ENCODE peak calls at places on chromosomes 11 and 22, in ten cellular contexts. H, F, Z, S, L, A, K, R, U and C are unnamed samples.

GRCh38 chr11:107695446-107695845 is 16.4 kb downstream of the SLN start:
- DNase-seq in L (peak), K (no peak), A (no peak), H (peak), Z (no peak), U (no peak), R (no peak), S (no peak), F (no peak), C (peak)

GRCh38 chr11:20125927-20126326 is 34.3 kb downstream of the DBX1 start:
- DNase-seq in H (peak), S (no peak), A (peak), Z (no peak), F (no peak), R (no peak), L (peak), U (no peak), K (no peak), C (peak)

GRCh38 chr22:21679383-21679782 is 13.6 kb downstream of the PPIL2 start:
- DNase-seq in R (no peak), Z (no peak), F (no peak), A (no peak), S (no peak), U (no peak), L (no peak), K (no peak), H (no peak), C (no peak)

GRCh38 chr11:86152006-86152862 is 83.3 kb upstream of the PICALM start:
- DNase-seq in H (no peak), U (no peak), Z (no peak), S (no peak), K (no peak), L (peak), F (no peak), A (peak), R (no peak), C (peak)

GRCh38 chr11:17693531-17693930 is 25.8 kb upstream of the MYOD1 start:
- DNase-seq in Z (no peak), K (no peak), S (no peak), R (no peak), H (no peak), L (no peak), U (no peak), F (no peak), A (no peak), C (no peak)

GRCh38 chr11:57792060-57792541 is 30.5 kb downstream of the CTNND1 start:
- DNase-seq in F (peak), K (peak), H (peak), U (no peak), R (no peak), S (peak), L (no peak), A (peak), Z (peak), C (peak)

GRCh38 chr11:119172513-119172912 is 4.0 kb downstream of the NLRX1 start:
- DNase-seq in R (no peak), A (no peak), S (no peak), Z (no peak), H (no peak), F (no peak), K (no peak), L (no peak), U (no peak), C (no peak)

GRCh38 chr11:45927332-45927683 is 4.9 kb downstream of the LARGE2 start:
- DNase-seq in H (no peak), F (no peak), L (no peak), A (no peak), Z (no peak), U (no peak), S (no peak), R (no peak), K (no peak), C (no peak)

GRCh38 chr11:2827792-2828191 is 57.8 kb downstream of the CDKN1C start:
- DNase-seq in H (no peak), S (no peak), Z (no peak), R (no peak), F (no peak), U (no peak), L (no peak), K (no peak), A (no peak), C (no peak)

GRCh38 chr22:39352301-39352867 is 2.6 kb downstream of the SYNGR1 start:
- DNase-seq in F (no peak), S (no peak), U (no peak), Z (no peak), R (no peak), L (no peak), A (no peak), K (no peak), H (no peak), C (no peak)

GRCh38 chr11:117931331-117931950 is 2.2 kb upstream of the TMPRSS13 start:
- DNase-seq in H (no peak), R (no peak), K (no peak), F (no peak), A (no peak), U (no peak), S (no peak), Z (no peak), L (no peak), C (no peak)

GRCh38 chr11:111730871-111731591 is 35.2 kb downstream of the PPP2R1B start:
- DNase-seq in F (no peak), S (no peak), K (no peak), U (no peak), R (no peak), L (peak), H (peak), A (peak), Z (no peak), C (no peak)

GRCh38 chr22:28607710-28608109 is 71.9 kb downstream of the TTC28 start:
- DNase-seq in R (no peak), A (no peak), L (no peak), S (no peak), Z (no peak), K (no peak), H (no peak), U (no peak), F (no peak), C (no peak)

GRCh38 chr11:72294566-72295395 is 50.8 kb upstream of the PHOX2A start:
- DNase-seq in F (no peak), L (no peak), A (no peak), R (no peak), K (no peak), H (no peak), U (no peak), Z (no peak), S (no peak), C (no peak)

GRCh38 chr11:12693485-12694181 is 19.4 kb downstream of the TEAD1 start:
- DNase-seq in R (no peak), Z (no peak), F (no peak), K (no peak), A (peak), L (peak), U (peak), S (no peak), H (peak), C (peak)

GRCh38 chr11:102007567-102008437 is 39.4 kb upstream of the CFAP300 start:
- DNase-seq in Z (no peak), A (peak), U (peak), K (peak), H (peak), L (peak), R (no peak), F (no peak), S (peak), C (peak)

GRCh38 chr11:2517016-2517385 is 72.2 kb downstream of the KCNQ1 start:
- DNase-seq in A (no peak), U (no peak), Z (no peak), H (no peak), F (no peak), S (no peak), L (no peak), K (no peak), R (no peak), C (no peak)

GRCh38 chr11:64041846-64042245 is 6.1 kb downstream of the FLRT1 start:
- DNase-seq in S (no peak), K (no peak), H (no peak), R (no peak), A (no peak), L (no peak), F (no peak), U (no peak), Z (no peak), C (no peak)

GRCh38 chr11:60910711-60911366 is 3.1 kb upstream of the TMEM109 start:
- DNase-seq in Z (no peak), F (no peak), L (no peak), S (no peak), A (no peak), H (no peak), U (no peak), R (no peak), K (no peak), C (no peak)

GRCh38 chr11:134939046-134939445 is 527.0 kb upstream of the B3GAT1 start:
- DNase-seq in Z (no peak), K (no peak), S (no peak), R (no peak), H (no peak), F (no peak), U (no peak), L (no peak), A (no peak), C (no peak)

GRCh38 chr22:35205141-35205775 is 52.0 kb upstream of the HMGXB4 start:
- DNase-seq in Z (no peak), H (no peak), R (peak), K (no peak), S (no peak), U (no peak), L (no peak), A (no peak), F (no peak), C (no peak)

GRCh38 chr11:27420722-27421572 is 51.6 kb downstream of the LGR4 start:
- DNase-seq in K (no peak), R (no peak), F (no peak), A (peak), L (no peak), S (no peak), H (no peak), Z (no peak), U (peak), C (no peak)

GRCh38 chr11:131674051-131674755 is 303.8 kb downstream of the NTM start:
- DNase-seq in L (peak), S (no peak), H (peak), U (peak), R (peak), F (no peak), A (peak), Z (no peak), K (no peak), C (peak)

GRCh38 chr11:70503878-70504240 is 105.5 kb downstream of the CTTN start:
- DNase-seq in H (no peak), U (peak), K (no peak), L (no peak), R (no peak), F (no peak), Z (no peak), A (no peak), S (no peak), C (no peak)